ENCODE peak calls at places on chromosome 7, in five cellular contexts. J, O, C, S and G are unnamed samples.

GRCh38 chr7:1762238-1762945 is 92.3 kb downstream of the ELFN1 start:
- DNase-seq in C (no peak), S (no peak), O (no peak), J (no peak), G (no peak)

GRCh38 chr7:28020302-28020940 is 160.2 kb downstream of the JAZF1 start:
- DNase-seq in J (peak), C (peak), S (peak), O (peak), G (peak)

GRCh38 chr7:113770146-113770738 is 148.6 kb downstream of the PPP1R3A start:
- DNase-seq in S (no peak), O (no peak), C (no peak), J (no peak), G (no peak)

GRCh38 chr7:135704074-135704473 is 23.9 kb downstream of the SLC13A4 start:
- DNase-seq in J (no peak), O (no peak), S (no peak), C (no peak), G (no peak)

GRCh38 chr7:17495655-17496396 is 197.4 kb downstream of the AHR start:
- DNase-seq in J (no peak), O (no peak), S (no peak), C (no peak), G (no peak)

GRCh38 chr7:83970081-83970480 is 224.5 kb downstream of the SEMA3A start:
- DNase-seq in S (no peak), J (no peak), O (no peak), C (no peak), G (no peak)

GRCh38 chr7:128349121-128349825 is 5.6 kb upstream of the RBM28 start:
- DNase-seq in C (no peak), S (no peak), J (no peak), O (no peak), G (no peak)

GRCh38 chr7:150378115-150378852 is 846 bp upstream of the ZNF775 start:
- DNase-seq in J (peak), O (peak), C (no peak), S (peak), G (peak)

GRCh38 chr7:13988011-13988410 is 1.5 kb downstream of the ETV1 start:
- DNase-seq in O (no peak), S (no peak), J (peak), C (peak), G (no peak)

GRCh38 chr7:79823246-79823951 is 311.2 kb upstream of the GNAI1 start:
- DNase-seq in S (no peak), O (no peak), C (no peak), J (no peak), G (no peak)

GRCh38 chr7:15214981-15215380 is 312.4 kb upstream of the DGKB start:
- DNase-seq in S (no peak), O (no peak), C (no peak), J (no peak), G (no peak)
- H3K4me3 ChIP-seq in S (no peak), O (no peak), C (no peak), J (no peak), G (no peak)

GRCh38 chr7:39464350-39465054 is 101.7 kb upstream of the YAE1 start:
- DNase-seq in O (no peak), S (no peak), C (no peak), J (no peak), G (no peak)
- H3K4me3 ChIP-seq in O (no peak), S (no peak), C (no peak), J (no peak), G (no peak)

GRCh38 chr7:30682131-30683083 is at the start of gene CRHR2:
- DNase-seq in S (no peak), O (peak), J (no peak), C (no peak), G (no peak)
- H3K4me3 ChIP-seq in S (peak), O (peak), J (no peak), C (no peak), G (peak)

DNA sequence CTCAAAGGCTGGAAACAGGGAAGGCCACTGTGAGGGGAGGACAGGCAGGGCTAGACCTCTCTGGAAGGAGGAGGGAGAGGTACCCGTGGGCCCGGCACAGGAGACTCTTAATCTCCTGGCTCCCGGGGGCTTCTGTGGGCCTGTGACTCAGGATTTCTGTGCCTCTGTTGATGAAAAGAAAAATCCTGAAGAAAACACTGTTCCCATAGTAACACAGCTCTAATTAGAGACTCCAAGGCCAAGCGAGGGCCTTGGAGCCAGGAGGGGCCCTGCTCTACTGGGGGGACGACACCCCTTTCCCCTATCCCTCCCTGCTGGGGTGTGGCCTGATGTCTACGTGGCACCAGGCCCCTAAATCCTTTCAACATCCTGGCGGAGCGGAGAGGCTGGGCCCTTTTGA is 174.1 kb upstream of the TNRC18 start:
- DNase-seq in J (peak), O (no peak), S (no peak), C (no peak), G (no peak)
- H3K4me3 ChIP-seq in J (no peak), O (no peak), S (no peak), C (no peak), G (no peak)

GRCh38 chr7:120273476-120273975 is 551 bp downstream of the KCND2 start:
- DNase-seq in S (no peak), C (peak), J (peak), O (no peak), G (no peak)

GRCh38 chr7:120274899-120275298 is 1.9 kb downstream of the KCND2 start:
- DNase-seq in C (no peak), S (no peak), O (no peak), J (no peak), G (no peak)

GRCh38 chr7:120272896-120273475 is at the start of gene KCND2:
- DNase-seq in O (no peak), C (no peak), J (no peak), S (no peak), G (no peak)

GRCh38 chr7:120274482-120274881 is 1.5 kb downstream of the KCND2 start:
- DNase-seq in J (no peak), O (no peak), S (no peak), C (no peak), G (no peak)

GRCh38 chr7:120272261-120272895 is 597 bp upstream of the KCND2 start:
- DNase-seq in J (peak), C (peak), O (no peak), S (no peak), G (no peak)
- H3K4me3 ChIP-seq in J (peak), C (peak), O (peak), S (peak), G (peak)